ENCODE peak calls at places on chromosomes 4 and X, in eight cellular contexts. H is GM10248, J is heart left ventricle, T is psoas muscle, S is Peyer's patch, U is esophagus squamous epithelium, F is neural crest cell, C is progenitor cell of endocrine pancreas. L is an unnamed sample.

GRCh38 chrX:460116-460515 is 73.4 kb upstream of the PPP2R3B start:
- DNase-seq in U (no peak), T (no peak), S (no peak), F (no peak), C (no peak), J (no peak), H (no peak), L (no peak)

GRCh38 chrX:30663317-30663716 is 10.1 kb downstream of the GK start:
- DNase-seq in H (no peak), U (no peak), F (no peak), S (no peak), J (no peak), C (no peak), T (no peak), L (no peak)

GRCh38 chrX:130770615-130771014 is 132.4 kb downstream of the ENOX2 start:
- DNase-seq in F (no peak), U (no peak), H (no peak), S (no peak), C (no peak), T (no peak), J (no peak), L (no peak)

GRCh38 chr4:113978561-113979156 is 788 bp downstream of the ARSJ start:
- DNase-seq in T (no peak), F (no peak), J (peak), S (no peak), U (no peak), H (no peak), C (no peak), L (no peak)

GRCh38 chrX:69025802-69026301 is 139.4 kb downstream of the PJA1 start:
- DNase-seq in T (no peak), S (no peak), U (no peak), H (no peak), J (no peak), C (no peak), F (no peak), L (no peak)

GRCh38 chr4:6112606-6113290 is 87.6 kb downstream of the JAKMIP1 start:
- DNase-seq in S (no peak), F (no peak), T (no peak), C (no peak), U (no peak), H (no peak), J (no peak), L (no peak)

GRCh38 chr4:94338681-94339351 is 3.8 kb downstream of the HPGDS start:
- DNase-seq in J (no peak), F (no peak), T (no peak), U (no peak), C (no peak), S (no peak), H (no peak), L (no peak)

GRCh38 chrX:49272426-49272825 is 2.8 kb downstream of the PPP1R3F start:
- DNase-seq in U (no peak), C (no peak), J (no peak), S (peak), F (no peak), T (no peak), H (no peak), L (no peak)

GRCh38 chr4:31156221-31156620 is 436.1 kb downstream of the PCDH7 start:
- DNase-seq in T (no peak), H (no peak), C (no peak), S (no peak), J (no peak), F (no peak), U (no peak), L (no peak)

GRCh38 chrX:23317799-23318724 is 16.6 kb upstream of the PTCHD1 start:
- DNase-seq in F (peak), S (no peak), U (no peak), T (no peak), C (peak), H (peak), J (no peak), L (no peak)

GRCh38 chr4:85149656-85150055 is 183.2 kb upstream of the WDFY3 start:
- DNase-seq in C (no peak), T (no peak), F (no peak), H (no peak), S (no peak), J (no peak), U (no peak), L (no peak)

GRCh38 chr4:111631157-111631999 is 513.9 kb upstream of the FAM241A start:
- DNase-seq in U (no peak), T (no peak), J (no peak), F (no peak), C (no peak), H (no peak), S (no peak), L (no peak)

GRCh38 chr4:176981551-176981950 is 188.8 kb upstream of the VEGFC start:
- DNase-seq in F (no peak), S (no peak), T (no peak), C (no peak), J (no peak), H (no peak), U (no peak), L (no peak)

DNA sequence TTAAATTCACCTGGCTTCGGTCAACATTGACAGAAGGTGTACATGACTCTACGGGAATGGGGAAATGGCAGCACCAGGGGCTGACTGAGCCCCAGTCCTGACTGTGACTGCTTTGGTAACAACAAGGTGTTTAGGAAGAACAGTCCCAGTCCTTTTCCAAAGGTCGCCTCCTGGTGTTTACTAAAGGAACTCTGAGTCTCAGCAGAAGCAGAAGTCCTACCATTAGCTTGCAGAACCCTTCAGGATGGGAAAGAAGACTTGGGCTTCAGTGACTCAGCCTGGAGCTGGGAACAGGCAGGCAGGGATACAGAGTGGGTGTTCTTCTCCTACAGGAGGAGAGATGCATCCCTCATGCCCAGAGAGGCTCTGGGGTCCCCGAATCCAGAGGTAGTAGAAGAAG is 103.3 kb downstream of the MGST2 start:
- DNase-seq in S (no peak), U (no peak), H (no peak), C (no peak), F (no peak), J (no peak), T (no peak), L (no peak)
- TF ChIP-seq CTCF in S (peak), U (peak), H (no peak), C (peak), F (peak), J (no peak), T (no peak), L (no peak)

DNA sequence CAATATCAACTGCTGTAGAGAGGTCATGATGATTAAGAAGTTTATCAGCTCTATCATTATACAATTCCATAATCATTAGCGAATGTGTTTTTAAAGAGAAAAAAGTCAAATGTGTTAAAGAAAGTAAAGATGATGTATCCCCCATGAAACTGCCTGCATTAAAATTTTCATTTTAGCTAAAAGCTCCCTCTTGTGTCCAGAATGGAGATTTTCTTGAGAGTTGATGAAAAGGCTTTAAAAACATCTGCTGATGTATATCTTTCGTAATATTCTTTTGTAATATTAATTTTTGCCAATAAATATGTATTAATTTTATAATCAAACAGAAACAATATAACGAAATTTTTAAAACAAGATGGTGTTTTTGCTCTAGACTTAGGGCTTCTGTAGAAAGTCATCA is 52.1 kb upstream of the LHFPL1 start:
- DNase-seq in F (no peak), U (no peak), H (no peak), J (no peak), S (no peak), T (no peak), C (no peak), L (no peak)
- TF ChIP-seq CTCF in F (peak), U (no peak), H (no peak), J (no peak), S (no peak), T (peak), C (peak), L (no peak)

DNA sequence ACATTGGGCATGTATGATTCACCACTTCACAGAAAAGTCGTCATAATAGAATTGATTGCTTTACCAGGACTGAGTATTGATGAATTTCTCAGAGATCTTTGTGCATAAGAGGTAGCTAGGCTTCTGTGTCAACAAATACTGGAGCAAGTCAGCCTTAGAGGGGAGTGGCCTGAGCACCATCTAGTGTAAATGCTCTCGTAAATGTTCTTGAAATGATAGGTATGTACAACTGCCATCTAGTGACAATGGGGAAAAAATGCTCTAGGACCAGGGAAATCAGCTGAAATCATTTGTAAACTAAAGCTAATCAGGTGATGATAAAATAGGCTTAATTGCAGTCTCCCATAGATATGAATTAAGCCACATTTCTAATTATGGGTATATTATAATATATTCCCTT is 309.4 kb upstream of the FMR1 start:
- DNase-seq in F (no peak), S (no peak), C (no peak), T (no peak), H (no peak), J (no peak), U (no peak), L (no peak)
- TF ChIP-seq CTCF in F (no peak), S (no peak), C (no peak), T (no peak), H (no peak), J (no peak), U (no peak), L (no peak)

GRCh38 chr4:140315032-140315826 is 58.2 kb upstream of the SCOC start:
- DNase-seq in T (no peak), C (no peak), H (no peak), S (no peak), U (no peak), F (no peak), J (no peak), L (no peak)

GRCh38 chr4:140308366-140309123 is 64.9 kb upstream of the SCOC start:
- DNase-seq in C (no peak), J (peak), H (no peak), S (peak), T (peak), F (no peak), U (no peak), L (no peak)

GRCh38 chr4:140305053-140305452 is 68.4 kb upstream of the SCOC start:
- DNase-seq in F (no peak), C (no peak), H (no peak), U (no peak), T (no peak), S (no peak), J (no peak), L (no peak)

GRCh38 chr4:140312101-140312500 is 61.3 kb upstream of the SCOC start:
- DNase-seq in S (no peak), T (no peak), U (no peak), C (no peak), F (no peak), H (no peak), J (no peak), L (no peak)

DNA sequence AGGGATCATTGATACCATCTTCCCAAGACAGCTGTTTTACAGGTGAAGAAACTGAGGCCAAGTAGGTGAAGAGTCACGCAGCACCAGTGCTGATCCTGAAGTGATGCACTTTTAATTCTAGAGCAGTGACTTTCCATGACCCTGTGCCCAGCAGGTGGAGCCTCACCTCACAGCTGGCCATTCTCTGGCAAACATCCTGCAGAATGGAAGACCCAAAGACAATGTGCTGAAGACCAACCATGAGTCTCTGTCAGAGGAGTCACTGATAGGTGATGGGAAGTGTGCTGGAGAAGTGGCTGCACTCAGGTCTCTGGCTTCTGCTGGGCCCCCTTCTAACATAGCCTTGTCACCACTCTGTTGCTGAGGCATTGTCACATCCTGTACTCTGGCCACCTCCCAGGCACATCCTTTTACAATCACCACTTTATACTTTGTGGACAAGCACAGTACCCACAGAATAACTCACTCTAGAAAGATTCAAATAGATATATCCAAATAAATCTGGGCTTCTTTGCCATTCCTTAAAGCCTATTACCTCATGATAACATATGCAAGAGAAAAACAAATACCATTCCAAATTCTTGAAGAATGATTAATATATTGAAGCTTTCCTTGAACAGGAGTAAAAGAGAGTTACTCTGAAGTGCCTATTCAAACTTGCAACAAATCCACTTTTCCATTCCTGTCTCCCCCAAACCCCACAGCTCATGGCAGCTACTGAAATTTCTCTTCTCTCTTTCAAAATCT is 64.1 kb upstream of the SCOC start:
- DNase-seq in F (no peak), H (no peak), U (no peak), C (no peak), J (no peak), S (no peak), T (no peak), L (no peak)
- TF ChIP-seq CTCF in F (no peak), H (peak), U (no peak), C (peak), J (no peak), S (peak), T (peak), L (no peak)

GRCh38 chrX:133745361-133745760 is 240.0 kb downstream of the GPC3 start:
- DNase-seq in C (no peak), S (no peak), F (no peak), H (no peak), T (no peak), U (no peak), J (no peak), L (no peak)
- TF ChIP-seq CTCF in C (peak), S (no peak), F (peak), H (no peak), T (no peak), U (no peak), J (no peak), L (no peak)

DNA sequence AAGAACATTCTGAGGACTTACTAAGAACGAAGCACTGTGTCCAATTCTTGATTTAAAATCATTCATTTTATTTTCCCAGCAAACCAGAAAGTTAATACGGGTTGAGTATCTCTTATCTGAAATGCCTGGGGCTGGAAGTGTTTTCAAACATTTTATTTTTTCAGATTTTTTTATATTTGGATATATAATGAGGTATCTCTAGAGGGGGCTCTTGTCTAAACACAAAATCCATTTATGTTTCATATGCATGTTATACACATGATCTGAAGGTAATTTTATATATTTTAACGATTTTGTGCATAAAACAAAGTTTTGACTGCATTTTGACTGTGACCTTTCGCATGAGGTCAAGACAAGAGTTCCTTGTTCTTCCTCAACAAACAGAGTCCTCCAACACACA is 320.9 kb downstream of the ASMT start:
- DNase-seq in C (no peak), U (no peak), F (no peak), T (no peak), J (no peak), S (no peak), H (no peak), L (no peak)
- TF ChIP-seq CTCF in C (no peak), U (no peak), F (no peak), T (no peak), J (no peak), S (no peak), H (no peak), L (no peak)

DNA sequence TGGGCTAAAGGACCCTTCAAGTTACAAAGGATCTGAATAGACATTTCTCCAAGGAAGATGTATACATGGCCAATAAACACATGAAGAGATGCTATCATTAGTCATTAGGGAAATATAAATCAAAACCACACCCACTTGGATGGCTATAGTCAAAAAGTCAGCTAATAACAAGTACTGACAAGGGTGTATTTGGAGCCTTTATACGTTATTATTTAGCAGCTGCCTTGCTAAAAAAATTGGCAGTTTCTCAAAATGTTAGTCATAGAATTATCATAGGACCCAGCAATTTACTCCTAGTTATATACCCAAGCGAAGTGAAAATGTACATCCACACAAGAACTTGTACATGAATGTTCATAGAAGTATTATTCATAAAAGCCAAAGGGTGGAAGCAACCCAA is 112.7 kb upstream of the DUSP21 start:
- DNase-seq in S (no peak), F (no peak), H (no peak), J (no peak), C (no peak), U (no peak), T (no peak), L (no peak)
- TF ChIP-seq CTCF in S (no peak), F (no peak), H (no peak), J (no peak), C (no peak), U (no peak), T (no peak), L (no peak)

GRCh38 chr4:98828801-98829200 is 100.1 kb downstream of the EIF4E start:
- DNase-seq in F (no peak), J (no peak), T (no peak), H (no peak), C (no peak), U (no peak), S (no peak), L (no peak)
- TF ChIP-seq CTCF in F (no peak), J (no peak), T (no peak), H (no peak), C (no peak), U (no peak), S (peak), L (no peak)

DNA sequence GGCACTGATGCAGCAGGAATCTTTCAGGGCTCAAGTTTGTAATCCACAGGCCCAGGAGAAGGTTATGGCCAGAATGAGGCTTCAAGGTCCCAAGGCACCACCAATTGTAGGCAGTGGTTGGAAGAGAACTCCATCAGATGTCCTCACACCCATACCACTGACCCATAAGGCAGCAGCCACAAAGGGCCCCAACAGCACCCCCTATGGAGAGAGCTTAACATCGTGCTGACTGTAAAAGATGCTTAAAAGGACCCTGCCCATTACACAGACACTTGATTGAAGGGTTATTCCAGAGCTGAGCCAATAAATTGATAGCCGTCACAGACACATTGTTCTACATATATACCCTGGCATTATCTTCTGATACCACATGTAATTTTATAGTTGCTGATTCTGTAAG is 113.7 kb downstream of the SOWAHB start:
- DNase-seq in U (no peak), T (no peak), C (no peak), F (no peak), J (no peak), H (no peak), S (no peak), L (no peak)
- TF ChIP-seq CTCF in U (no peak), T (no peak), C (no peak), F (peak), J (no peak), H (peak), S (peak), L (no peak)